ENCODE peak calls at places on chromosomes 3 and 15, in eight cellular contexts. D is uterus; Z is mammary epithelial cell; L is CD4-positive, alpha-beta memory T cell; N is PC-3; Y is H9; Q is prostate gland; P is stomach. W is an unnamed sample. For H3K27me3 and H3K4me1, the result is how much of the 10 kb centered on the place peaks cover.

GRCh38 chr3:135618123-135618522 is 347.4 kb upstream of the PPP2R3A start:
- DNase-seq in L (no peak), Y (no peak), Q (no peak), D (no peak), N (no peak), Z (no peak), P (no peak), W (no peak)

GRCh38 chr3:123278446-123278845 is 76.7 kb downstream of the SEC22A start:
- DNase-seq in N (no peak), D (no peak), P (no peak), Z (no peak), Q (no peak), Y (no peak), L (no peak), W (no peak)

GRCh38 chr3:177385831-177386301 is 188.6 kb upstream of the TBL1XR1 start:
- DNase-seq in N (peak), Y (no peak), Z (peak), D (no peak), Q (no peak), P (no peak), L (no peak), W (no peak)

GRCh38 chr3:63763156-63763555 is 55.9 kb upstream of the C3orf49 start:
- DNase-seq in P (no peak), Z (peak), D (no peak), L (no peak), Q (no peak), Y (no peak), N (no peak), W (no peak)

GRCh38 chr3:105274958-105275357 is 91.8 kb upstream of the ALCAM start:
- DNase-seq in L (no peak), D (no peak), P (no peak), N (peak), Z (peak), Y (no peak), Q (no peak), W (no peak)

GRCh38 chr3:13148561-13149330 is 75.5 kb upstream of the IQSEC1 start:
- DNase-seq in L (no peak), N (no peak), Q (no peak), P (no peak), Z (no peak), Y (no peak), D (no peak), W (no peak)

GRCh38 chr3:128408693-128409620 is 57.7 kb downstream of the DNAJB8 start:
- DNase-seq in N (no peak), Y (no peak), Z (no peak), P (no peak), Q (no peak), L (no peak), D (no peak), W (no peak)

GRCh38 chr3:24595801-24596200 is 101.2 kb upstream of the THRB start:
- DNase-seq in D (no peak), L (no peak), Q (no peak), Y (no peak), P (no peak), Z (peak), N (peak), W (no peak)

GRCh38 chr3:21889166-21889565 is 138.2 kb upstream of the ZNF385D start:
- DNase-seq in Z (no peak), Q (no peak), D (no peak), N (no peak), L (no peak), Y (no peak), P (no peak), W (no peak)

GRCh38 chr15:69755571-69756310 is 303.1 kb downstream of the RPLP1 start:
- DNase-seq in Z (peak), P (no peak), N (no peak), L (peak), D (no peak), Q (no peak), Y (no peak), W (peak)

GRCh38 chr3:128505771-128506170 is 12.8 kb upstream of the GATA2 start:
- DNase-seq in P (no peak), D (no peak), Y (no peak), Z (no peak), N (no peak), Q (no peak), L (no peak), W (no peak)

GRCh38 chr3:143811602-143812001 is 36.7 kb downstream of the SLC9A9 start:
- DNase-seq in D (peak), Z (no peak), Q (no peak), N (no peak), L (no peak), Y (no peak), P (no peak), W (no peak)

GRCh38 chr3:181723568-181724431 is 12.1 kb downstream of the SOX2 start:
- DNase-seq in N (no peak), Q (no peak), L (no peak), Z (no peak), P (no peak), D (no peak), Y (no peak), W (no peak)

GRCh38 chr15:69540622-69541021 is 88.0 kb downstream of the RPLP1 start:
- DNase-seq in N (no peak), Z (no peak), P (no peak), L (no peak), Q (no peak), Y (no peak), D (no peak), W (no peak)

GRCh38 chr3:171900396-171900795 is 57.2 kb downstream of the TMEM212 start:
- DNase-seq in Y (no peak), N (no peak), Q (no peak), P (no peak), D (no peak), Z (no peak), L (no peak), W (no peak)

GRCh38 chr15:82132742-82133141 is 86.9 kb upstream of the MEX3B start:
- DNase-seq in D (no peak), Q (no peak), L (no peak), Z (peak), P (no peak), N (peak), Y (no peak), W (no peak)

GRCh38 chr3:194928183-194928736 is 242.6 kb downstream of the FAM43A start:
- DNase-seq in Q (no peak), N (peak), Z (peak), L (no peak), P (no peak), D (no peak), Y (no peak), W (no peak)

GRCh38 chr15:92810418-92811138 is 89.5 kb upstream of the CHD2 start:
- DNase-seq in Z (peak), D (peak), P (no peak), Q (peak), Y (no peak), N (peak), L (no peak), W (no peak)

GRCh38 chr3:174089592-174089991 is 692.0 kb downstream of the NLGN1 start:
- DNase-seq in D (no peak), Q (no peak), Y (no peak), Z (no peak), P (no peak), N (no peak), L (no peak), W (no peak)

GRCh38 chr3:161231861-161232260 is 10.8 kb downstream of the NMD3 start:
- DNase-seq in N (peak), Z (peak), Q (no peak), P (no peak), Y (no peak), D (no peak), L (no peak), W (no peak)

GRCh38 chr3:38029400-38030125 is at the start of gene PLCD1:
- DNase-seq in Y (peak), P (peak), Q (peak), N (no peak), D (peak), L (peak), Z (peak), W (peak)

GRCh38 chr3:17639765-17640164 is 102.7 kb downstream of the TBC1D5 start:
- DNase-seq in Z (peak), L (no peak), P (no peak), Q (no peak), N (peak), D (no peak), Y (no peak), W (no peak)

GRCh38 chr3:190531406-190531805 is 17.5 kb downstream of the IL1RAP start:
- DNase-seq in L (no peak), Y (no peak), P (no peak), Q (no peak), D (no peak), Z (peak), N (no peak), W (no peak)

GRCh38 chr3:119657887-119658702 is 2.3 kb downstream of the POPDC2 start:
- DNase-seq in Y (no peak), P (no peak), Z (no peak), D (no peak), N (no peak), Q (no peak), L (no peak), W (no peak)

GRCh38 chr3:24086597-24087369 is 141.7 kb downstream of the NR1D2 start:
- DNase-seq in N (no peak), Q (no peak), D (no peak), L (no peak), Z (no peak), Y (no peak), P (no peak), W (no peak)

GRCh38 chr3:134761213-134761612 is 33.8 kb upstream of the EPHB1 start:
- DNase-seq in N (no peak), Z (no peak), L (no peak), P (no peak), Y (no peak), D (no peak), Q (no peak), W (no peak)

GRCh38 chr15:51105430-51106016 is 10.8 kb upstream of the TNFAIP8L3 start:
- DNase-seq in Q (no peak), Y (no peak), Z (peak), L (no peak), P (no peak), N (peak), D (no peak), W (no peak)

DNA sequence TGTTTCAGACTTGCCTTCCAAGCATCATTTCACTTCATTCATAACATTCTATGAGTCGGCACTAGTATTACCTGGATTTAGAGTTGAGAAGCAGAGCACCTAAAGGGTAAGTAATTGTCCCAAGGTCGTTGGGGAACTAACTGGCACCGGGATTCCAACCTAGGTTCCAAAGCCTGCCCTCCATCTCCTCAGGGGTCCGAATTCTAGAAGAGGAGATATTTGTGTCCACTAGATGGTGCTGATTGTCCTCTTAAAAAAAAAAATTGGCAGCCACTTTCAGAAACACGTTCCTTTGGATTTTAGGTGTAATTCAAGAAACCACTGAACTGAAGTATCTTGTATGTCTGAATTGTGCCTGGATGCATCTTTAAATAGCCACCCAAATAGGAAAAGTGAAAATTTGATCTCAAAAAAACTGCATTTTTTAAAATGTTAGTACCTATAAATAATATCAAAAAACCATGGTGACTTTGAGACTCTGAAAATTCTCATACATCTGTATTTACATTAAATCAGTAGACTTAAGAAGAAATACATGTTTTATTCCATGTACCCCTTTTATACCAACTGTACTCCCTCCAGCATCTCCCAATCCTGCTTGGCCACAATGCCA is 3.9 kb upstream of the FSIP1 start:
- DNase-seq in L (peak), Y (no peak), P (no peak), Z (peak), D (no peak), N (peak), Q (no peak), W (no peak)
- H3K27ac ChIP-seq in L (no peak), Y (no peak), P (no peak), Z (no peak), D (peak), N (no peak), Q (no peak), W (no peak)

DNA sequence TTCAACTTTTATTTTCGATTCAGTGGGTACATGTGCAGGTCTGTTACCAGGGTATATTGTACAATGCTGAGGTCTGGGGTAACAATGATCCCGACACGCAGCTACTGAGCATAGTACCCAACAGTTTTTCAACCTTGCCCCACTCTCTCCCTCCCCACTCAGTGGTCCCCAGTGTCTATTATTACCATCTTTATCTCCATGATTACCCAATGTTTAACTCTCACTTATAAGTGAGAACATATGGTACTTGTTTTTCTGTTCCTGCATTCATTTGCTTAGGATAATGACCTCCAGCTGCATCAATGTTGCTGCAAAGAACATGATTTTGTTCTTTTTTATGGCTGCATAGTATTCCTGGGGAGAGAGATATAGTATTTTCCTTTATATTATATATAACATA is 75.7 kb upstream of the EPHB3 start:
- DNase-seq in N (no peak), P (no peak), Z (no peak), L (no peak), Q (no peak), D (no peak), Y (no peak), W (no peak)
- H3K27me3 ChIP-seq in N (half or more), P (under half), Z (under half), L (under half), Q (under half), D (under half), Y (under half), W (under half)

GRCh38 chr15:74422370-74422722 is 11.4 kb downstream of the SEMA7A start:
- DNase-seq in P (no peak), L (no peak), D (no peak), Z (no peak), Q (no peak), Y (no peak), N (no peak), W (no peak)

GRCh38 chr15:74418575-74419338 is 15.0 kb downstream of the SEMA7A start:
- DNase-seq in D (no peak), N (no peak), Y (no peak), Q (no peak), P (no peak), Z (no peak), L (no peak), W (no peak)

GRCh38 chr15:74419432-74419831 is 14.3 kb downstream of the SEMA7A start:
- DNase-seq in Z (no peak), P (no peak), Y (no peak), L (no peak), D (no peak), N (no peak), Q (no peak), W (no peak)

GRCh38 chr15:74421302-74422245 is 12.2 kb downstream of the SEMA7A start:
- DNase-seq in Z (no peak), Y (no peak), N (no peak), P (no peak), L (no peak), Q (no peak), D (no peak), W (no peak)

DNA sequence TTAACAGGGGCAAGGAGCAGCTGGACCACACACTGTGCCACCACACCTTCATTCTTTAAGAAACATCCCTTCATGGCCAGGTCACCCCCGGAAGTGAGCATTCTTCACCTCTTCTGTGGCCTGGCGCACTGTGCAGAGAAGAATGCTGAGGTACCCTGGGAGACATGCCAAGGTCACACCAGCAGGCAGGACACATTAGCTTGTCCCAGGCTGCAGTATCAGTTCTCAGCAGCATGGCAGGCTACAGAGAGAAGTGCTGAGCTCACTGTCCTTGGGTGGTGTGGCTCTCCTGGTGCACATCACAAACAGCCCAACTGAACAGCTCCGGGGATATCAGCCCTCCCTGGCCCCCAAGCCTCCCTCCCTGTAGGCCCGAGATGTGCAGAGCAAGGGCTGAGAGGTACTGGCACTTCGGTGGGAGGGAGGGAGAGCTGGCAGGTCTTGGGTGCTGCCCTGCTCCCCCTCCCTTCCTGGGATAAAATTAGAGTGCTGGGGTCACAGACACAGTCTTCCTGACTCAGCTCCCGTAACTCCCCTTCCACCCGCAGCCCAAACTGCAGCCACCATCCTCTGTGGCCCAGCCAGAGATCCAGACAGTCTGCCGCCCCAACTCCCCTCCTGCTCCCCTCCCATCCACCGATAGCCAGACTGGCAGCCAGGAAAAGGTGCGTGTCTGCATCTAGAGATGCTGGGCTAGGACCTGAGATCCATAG is 13.4 kb downstream of the SEMA7A start:
- DNase-seq in P (no peak), D (no peak), L (no peak), Z (no peak), Y (no peak), N (peak), Q (no peak), W (no peak)
- H3K4me1 ChIP-seq in P (under half), D (under half), L (under half), Z (half or more), Y (under half), N (half or more), Q (under half), W (under half)

GRCh38 chr15:74775132-74775562 is 6.7 kb upstream of the CSK start:
- DNase-seq in Y (no peak), P (no peak), D (no peak), L (no peak), Q (no peak), Z (no peak), N (no peak), W (no peak)

GRCh38 chr15:74773329-74773728 is 8.6 kb upstream of the CSK start:
- DNase-seq in P (no peak), Y (no peak), L (no peak), N (no peak), D (no peak), Z (no peak), Q (no peak), W (no peak)

GRCh38 chr15:74776851-74777768 is 4.8 kb upstream of the CSK start:
- DNase-seq in L (peak), P (no peak), Z (no peak), D (no peak), Y (peak), Q (no peak), N (no peak), W (peak)

GRCh38 chr15:74775894-74776293 is 6.0 kb upstream of the CSK start:
- DNase-seq in P (no peak), L (no peak), Z (no peak), Y (no peak), N (no peak), D (no peak), Q (no peak), W (no peak)

GRCh38 chr15:74773731-74774252 is 8.1 kb upstream of the CSK start:
- DNase-seq in Y (no peak), N (no peak), L (no peak), Q (no peak), D (no peak), Z (peak), P (no peak), W (no peak)
- H3K27ac ChIP-seq in Y (no peak), N (no peak), L (no peak), Q (no peak), D (no peak), Z (no peak), P (no peak), W (no peak)

GRCh38 chr3:36769926-36770325 is 5.6 kb upstream of the DCLK3 start:
- DNase-seq in N (no peak), Y (no peak), Q (no peak), D (no peak), P (no peak), Z (no peak), L (no peak), W (no peak)

GRCh38 chr3:36763111-36763849 is 1.1 kb downstream of the DCLK3 start:
- DNase-seq in L (no peak), N (no peak), D (no peak), Q (no peak), P (no peak), Z (no peak), Y (peak), W (no peak)

GRCh38 chr3:36764704-36765038 is 318 bp upstream of the DCLK3 start:
- DNase-seq in P (no peak), Q (no peak), N (no peak), Z (no peak), L (no peak), D (no peak), Y (no peak), W (no peak)

GRCh38 chr3:36763850-36764703 is at the start of gene DCLK3:
- DNase-seq in D (no peak), P (no peak), L (no peak), N (no peak), Z (no peak), Q (no peak), Y (peak), W (no peak)

DNA sequence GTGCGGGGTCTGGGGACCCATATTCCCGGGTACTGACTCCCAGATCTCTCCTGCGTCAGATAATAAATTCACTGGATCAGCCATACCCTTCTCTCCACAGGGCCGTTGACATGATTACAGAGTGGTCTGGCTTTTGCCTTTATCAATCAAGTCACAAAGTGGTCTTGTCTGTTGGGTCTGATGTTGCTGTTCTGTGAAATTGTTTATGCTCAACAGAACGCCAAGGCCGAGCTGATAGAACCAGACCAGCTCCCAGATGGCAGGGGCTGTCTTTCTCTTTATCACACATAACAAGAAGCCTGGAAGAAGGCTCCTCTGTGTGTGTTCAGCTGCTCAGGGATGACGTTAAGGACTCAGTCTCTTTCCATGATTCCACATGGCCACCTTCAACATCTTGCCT is 751 bp upstream of the DCLK3 start:
- DNase-seq in D (no peak), N (no peak), Z (no peak), L (no peak), Y (no peak), P (no peak), Q (no peak), W (no peak)
- H3K27me3 ChIP-seq in D (under half), N (half or more), Z (under half), L (under half), Y (under half), P (under half), Q (under half), W (under half)

W was measured in naive thymus-derived CD4-positive, alpha-beta T cell.